ENCODE peak calls at places on chromosomes 5 and 9, in four cellular contexts. F is IMR-90, Z is A549, B is K562. W is an unnamed sample.

GRCh38 chr9:126295936-126296600 is 30.6 kb upstream of the MVB12B start:
- DNase-seq in F (no peak), Z (no peak), B (no peak), W (no peak)

GRCh38 chr9:80040457-80040856 is 468.7 kb downstream of the TLE4 start:
- DNase-seq in B (no peak), Z (no peak), F (no peak), W (no peak)

GRCh38 chr9:137141976-137142936 is 3.3 kb downstream of the GRIN1 start:
- DNase-seq in Z (no peak), F (no peak), B (no peak), W (no peak)

GRCh38 chr9:127586537-127586936 is 25.5 kb upstream of the STXBP1 start:
- DNase-seq in Z (peak; percentile 82), F (peak; percentile 76), B (peak; percentile 77), W (peak; percentile 79)

GRCh38 chr5:32760091-32760509 is 49.0 kb downstream of the NPR3 start:
- DNase-seq in B (peak; percentile 10), Z (peak; percentile 92), F (peak; percentile 98), W (no peak)

GRCh38 chr5:79436821-79437220 is 77.1 kb downstream of the HOMER1 start:
- DNase-seq in B (no peak), F (peak; percentile 22), Z (no peak), W (no peak)

GRCh38 chr5:76180817-76181805 is 97.9 kb downstream of the SV2C start:
- DNase-seq in Z (peak; percentile 29), B (peak; percentile 70), F (no peak), W (no peak)

GRCh38 chr5:30405821-30406220 is 787.7 kb upstream of the CDH6 start:
- DNase-seq in Z (no peak), F (peak; percentile 30), B (no peak), W (no peak)

GRCh38 chr5:7728076-7728475 is 122.9 kb downstream of the CFAP90 start:
- DNase-seq in F (no peak), Z (no peak), B (no peak), W (no peak)

GRCh38 chr9:110578896-110579752 is at the start of gene SVEP1:
- DNase-seq in Z (peak; percentile 46), B (no peak), F (peak; percentile 77), W (peak; percentile 50)

GRCh38 chr5:60333103-60333502 is 366.9 kb downstream of the DEPDC1B start:
- DNase-seq in B (no peak), Z (no peak), F (peak; percentile 31), W (no peak)

DNA sequence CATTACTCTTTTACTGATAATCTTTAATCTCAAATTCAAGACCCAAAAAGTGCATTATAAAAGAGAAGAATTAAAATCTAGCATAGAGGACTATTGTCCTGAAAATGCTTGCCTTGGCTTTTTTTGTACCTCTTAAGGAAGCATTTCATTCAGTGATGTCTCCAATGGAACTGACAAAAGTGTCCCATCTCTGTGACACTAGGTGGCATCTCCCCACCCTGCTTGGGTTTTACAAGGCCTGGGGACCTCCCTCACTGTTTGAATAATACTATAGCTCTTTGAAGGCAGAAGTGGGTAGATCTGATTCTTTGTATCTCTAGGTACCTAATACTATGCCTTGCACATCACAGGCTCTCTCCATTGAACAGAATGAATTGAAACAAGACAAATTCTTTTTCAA is 180.6 kb downstream of the EPB41L4A start:
- DNase-seq in F (no peak), Z (peak; percentile 23), B (no peak), W (no peak)
- TF ChIP-seq BHLHE40 in F (no peak), Z (no peak), B (no peak), W (no peak)

GRCh38 chr5:121698690-121699089 is 153.0 kb upstream of the FTMT start:
- DNase-seq in F (no peak), B (peak; percentile 10), Z (no peak), W (no peak)
- TF ChIP-seq BHLHE40 in F (no peak), B (no peak), Z (no peak), W (no peak)

DNA sequence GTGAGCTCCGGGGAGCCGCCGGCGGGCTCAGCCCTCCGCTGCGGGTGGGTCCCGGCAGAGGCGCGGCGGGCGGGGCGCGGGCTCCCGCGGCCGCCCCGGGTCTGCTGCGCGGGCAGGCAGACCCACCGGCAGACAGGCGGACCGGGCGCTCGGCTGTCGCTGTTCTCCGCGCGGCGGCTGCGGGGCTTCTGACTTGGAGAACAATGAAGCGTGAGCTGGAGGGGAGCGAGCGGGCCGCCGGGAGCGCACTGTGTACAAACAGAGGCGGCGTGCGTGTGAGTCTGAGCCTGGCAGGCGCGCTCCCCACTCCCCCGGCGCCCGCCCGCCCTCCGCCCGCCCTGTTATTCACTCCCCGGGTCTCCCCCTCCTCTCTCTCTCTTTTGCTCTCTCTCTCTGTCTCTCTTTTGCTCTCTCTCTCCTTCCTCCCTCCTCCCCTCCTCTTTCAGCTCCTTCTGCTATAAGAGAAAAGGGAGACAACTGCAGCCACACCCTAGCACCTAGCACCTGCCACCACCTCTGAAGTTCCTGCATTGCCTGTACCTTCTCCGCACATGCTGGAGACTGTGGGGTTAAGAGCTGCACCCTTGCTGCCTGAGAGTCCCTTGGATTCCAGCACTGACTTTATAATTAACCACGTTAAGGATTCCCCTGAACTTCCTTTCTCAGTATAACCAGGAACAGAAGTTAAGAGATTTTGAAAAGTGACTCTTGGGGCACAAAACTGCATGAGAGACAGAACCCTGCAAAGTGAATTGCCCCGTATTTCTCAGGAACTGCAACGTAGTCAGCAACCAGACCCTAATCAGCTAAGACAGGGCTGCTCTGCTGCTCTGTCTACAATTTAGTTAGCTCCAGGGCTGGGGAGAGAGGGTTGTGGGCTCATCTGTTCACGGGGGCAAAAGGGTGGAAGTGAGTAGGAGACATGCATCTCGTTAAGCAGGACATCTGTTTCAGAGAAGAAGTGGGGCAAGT is at the start of gene EDIL3:
- DNase-seq in Z (peak; percentile 11), F (peak; percentile 59), B (no peak), W (no peak)
- TF ChIP-seq BHLHE40 in Z (no peak), F (no peak), B (no peak), W (no peak)

DNA sequence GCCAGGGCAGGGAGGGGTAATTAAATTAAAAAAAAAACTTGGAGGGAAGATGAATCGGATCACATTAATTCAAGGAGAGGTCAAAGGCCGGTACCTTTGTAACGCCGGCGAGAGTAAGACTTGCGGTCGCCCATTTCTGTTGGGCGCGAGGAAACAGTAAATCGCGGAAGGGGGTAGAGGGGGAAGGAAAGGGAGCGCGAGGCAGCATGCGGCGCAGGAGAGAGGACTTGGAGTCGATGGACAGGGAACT is 324 bp upstream of the RGMB start:
- DNase-seq in F (no peak), Z (no peak), B (no peak), W (no peak)
- TF ChIP-seq BHLHE40 in F (peak; percentile 47), Z (no peak), B (no peak), W (no peak)

GRCh38 chr9:78671785-78672184 is 374.9 kb downstream of the PSAT1 start:
- DNase-seq in B (no peak), Z (no peak), F (no peak), W (no peak)
- TF ChIP-seq BHLHE40 in B (no peak), Z (no peak), F (no peak), W (no peak)

DNA sequence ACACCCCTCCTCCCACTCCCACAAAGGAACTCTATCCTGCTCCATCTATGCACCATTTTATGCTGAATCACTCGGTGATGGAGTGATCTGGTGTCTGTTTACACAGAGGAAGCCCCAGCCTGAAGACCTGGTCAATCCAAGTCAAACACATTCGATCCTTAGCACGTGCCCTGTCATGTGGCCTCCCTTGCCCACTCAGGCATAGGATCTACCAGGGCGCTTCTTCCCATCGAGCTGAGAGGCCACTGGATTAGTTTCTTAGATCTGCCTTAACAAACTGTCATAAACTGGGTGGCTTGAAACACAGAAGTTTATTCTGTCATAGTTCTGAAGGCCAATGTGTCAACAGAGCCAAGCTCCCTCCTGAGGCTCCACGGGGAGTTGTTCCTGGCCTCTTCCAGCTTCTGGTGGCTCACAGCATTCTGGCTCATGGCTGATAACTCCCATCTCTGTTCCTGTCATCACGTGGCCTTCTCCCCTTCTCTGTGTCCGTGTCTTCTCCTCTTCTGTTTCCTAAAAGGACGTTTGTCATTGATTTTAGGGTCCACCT is 34.2 kb downstream of the FOXI1 start:
- DNase-seq in B (peak; percentile 23), F (no peak), Z (peak; percentile 2), W (no peak)
- TF ChIP-seq BHLHE40 in B (peak; percentile 49), F (no peak), Z (no peak), W (no peak)

GRCh38 chr5:161403996-161404395 is 142.5 kb downstream of the GABRB2 start:
- DNase-seq in Z (no peak), B (no peak), F (no peak), W (no peak)

GRCh38 chr5:161403121-161403520 is 143.4 kb downstream of the GABRB2 start:
- DNase-seq in Z (no peak), F (no peak), B (no peak), W (no peak)

GRCh38 chr5:161410640-161411039 is 135.9 kb downstream of the GABRB2 start:
- DNase-seq in B (no peak), Z (no peak), F (no peak), W (no peak)

GRCh38 chr5:161409471-161409870 is 137.1 kb downstream of the GABRB2 start:
- DNase-seq in Z (no peak), F (no peak), B (no peak), W (no peak)

DNA sequence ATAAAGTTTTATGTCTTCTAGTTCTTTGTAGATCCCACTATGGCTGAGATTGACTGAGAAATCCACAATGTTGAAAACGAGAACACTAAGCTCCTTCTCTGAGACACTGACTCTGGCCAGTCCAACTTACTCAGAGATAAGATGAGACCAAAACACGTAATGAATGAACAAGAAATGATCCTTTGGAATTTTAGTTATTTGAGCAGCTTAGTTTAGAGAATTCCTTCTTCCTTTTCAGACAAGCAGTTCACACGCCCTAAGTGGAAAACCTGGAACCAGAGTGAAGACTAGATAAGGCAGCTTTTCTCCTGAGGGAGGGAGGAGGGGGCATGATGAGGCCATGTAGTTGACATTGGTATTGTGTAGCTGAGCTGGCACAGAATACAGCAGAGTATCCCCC is 139.6 kb downstream of the GABRB2 start:
- DNase-seq in B (no peak), Z (no peak), F (no peak), W (no peak)
- TF ChIP-seq BHLHE40 in B (no peak), Z (no peak), F (no peak), W (no peak)

DNA sequence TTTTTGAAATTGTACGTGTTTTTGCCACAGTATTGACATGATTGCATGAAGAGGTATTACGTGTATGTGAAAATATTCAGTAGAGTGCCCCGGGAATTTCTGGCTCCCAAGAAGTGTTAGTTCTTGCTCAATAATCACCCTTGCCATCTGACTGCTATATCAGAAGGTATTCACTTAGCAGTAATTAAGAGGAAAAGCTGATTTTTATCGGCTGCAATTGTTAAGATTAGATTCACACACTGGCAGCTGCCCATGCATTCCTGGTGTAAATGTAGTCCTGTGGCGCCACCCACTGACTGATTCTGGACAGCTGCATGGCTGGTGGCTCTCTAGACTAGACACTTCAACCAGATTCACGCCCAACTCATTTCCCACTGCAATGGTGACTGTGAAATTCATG is 440.0 kb upstream of the ADAMTS16 start:
- DNase-seq in F (no peak), B (peak; percentile 10), Z (peak; percentile 31), W (peak; percentile 17)
- TF ChIP-seq BHLHE40 in F (no peak), B (no peak), Z (no peak), W (no peak)

W was measured in HEK293T.